ENCODE peak calls at places on chromosomes 2 and 18, in four cellular contexts. P, Z, M and D are unnamed samples.

GRCh38 chr2:157497603-157498314 is 53.9 kb upstream of the CYTIP start:
- DNase-seq in M (no peak), P (peak; percentile 54), Z (peak; percentile 19), D (no peak)

GRCh38 chr2:71282493-71282892 is 49.1 kb upstream of the ZNF638 start:
- DNase-seq in Z (peak; percentile 45), M (no peak), P (no peak), D (no peak)

GRCh38 chr2:149314687-149315086 is 15.7 kb upstream of the LYPD6 start:
- DNase-seq in Z (no peak), P (no peak), M (no peak), D (peak; percentile 50)

GRCh38 chr2:98461650-98462049 is 17.0 kb downstream of the INPP4A start:
- DNase-seq in Z (no peak), P (no peak), M (no peak), D (no peak)

GRCh38 chr2:236180831-236181453 is 12.8 kb upstream of the GBX2 start:
- DNase-seq in Z (peak; percentile 60), P (peak; percentile 67), M (no peak), D (peak; percentile 78)

GRCh38 chr18:80175451-80176235 is 66.6 kb downstream of the ADNP2 start:
- DNase-seq in M (no peak), Z (no peak), P (no peak), D (no peak)

GRCh38 chr2:96315400-96316071 is 9.6 kb upstream of the ITPRIPL1 start:
- DNase-seq in Z (peak; percentile 39), P (no peak), M (no peak), D (no peak)

GRCh38 chr2:148721991-148722777 is 77.6 kb downstream of the EPC2 start:
- DNase-seq in M (no peak), Z (no peak), P (no peak), D (no peak)

GRCh38 chr2:112646791-112647720 is 1.3 kb downstream of the SLC20A1 start:
- DNase-seq in M (no peak), Z (no peak), P (no peak), D (no peak)

GRCh38 chr2:1591461-1591770 is 152.9 kb downstream of the PXDN start:
- DNase-seq in M (no peak), Z (no peak), P (no peak), D (no peak)

GRCh38 chr18:63322908-63323634 is 3.5 kb upstream of the BCL2 start:
- DNase-seq in Z (peak; percentile 63), P (peak; percentile 35), M (no peak), D (peak; percentile 37)

GRCh38 chr18:2988041-2988794 is 24.7 kb downstream of the LPIN2 start:
- DNase-seq in M (no peak), P (no peak), Z (no peak), D (no peak)

GRCh38 chr2:17935242-17935885 is 56.9 kb downstream of the KCNS3 start:
- DNase-seq in Z (no peak), P (no peak), M (no peak), D (no peak)

GRCh38 chr2:233433794-233434193 is 79.5 kb downstream of the DGKD start:
- DNase-seq in Z (no peak), P (no peak), M (no peak), D (no peak)

GRCh38 chr2:231364061-231364460 is 31.4 kb upstream of the B3GNT7 start:
- DNase-seq in P (no peak), M (no peak), Z (no peak), D (no peak)

GRCh38 chr18:36805105-36805504 is 23.7 kb downstream of the TPGS2 start:
- DNase-seq in P (no peak), Z (no peak), M (no peak), D (no peak)

GRCh38 chr2:207148025-207148424 is 17.7 kb downstream of the KLF7 start:
- DNase-seq in M (no peak), P (no peak), Z (no peak), D (no peak)

GRCh38 chr18:57659463-57660102 is 37.9 kb upstream of the NARS1 start:
- DNase-seq in Z (no peak), P (peak; percentile 82), M (no peak), D (no peak)

GRCh38 chr2:71555798-71556454 is 102.6 kb downstream of the DYSF start:
- DNase-seq in P (no peak), Z (peak; percentile 52), M (no peak), D (no peak)

GRCh38 chr18:46630160-46630559 is 26.9 kb downstream of the LOXHD1 start:
- DNase-seq in P (no peak), M (peak; percentile 1), Z (no peak), D (no peak)

GRCh38 chr18:39958876-39959275 is 1996.2 kb upstream of the PIK3C3 start:
- DNase-seq in M (no peak), P (no peak), Z (no peak), D (no peak)

GRCh38 chr2:10084956-10085851 is 5.0 kb upstream of the CYS1 start:
- DNase-seq in Z (no peak), M (no peak), P (no peak), D (no peak)

GRCh38 chr2:118249531-118249930 is 161.3 kb downstream of the INSIG2 start:
- DNase-seq in M (peak; percentile 64), Z (no peak), P (no peak), D (no peak)

GRCh38 chr2:31253344-31254155 is 19.6 kb downstream of the EHD3 start:
- DNase-seq in M (no peak), Z (no peak), P (no peak), D (peak; percentile 26)

GRCh38 chr2:230658577-230658876 is 54.1 kb upstream of the CAB39 start:
- DNase-seq in Z (no peak), M (no peak), P (no peak), D (no peak)

GRCh38 chr2:239979243-239980023 is 45.7 kb downstream of the NDUFA10 start:
- DNase-seq in P (no peak), Z (no peak), M (no peak), D (peak; percentile 69)

GRCh38 chr2:237592425-237592980 is 2.0 kb upstream of the RAB17 start:
- DNase-seq in P (no peak), Z (no peak), M (no peak), D (no peak)

GRCh38 chr2:240060977-240061591 is 7.8 kb upstream of the OR6B3 start:
- DNase-seq in M (no peak), P (peak; percentile 24), Z (peak; percentile 57), D (no peak)

GRCh38 chr2:135916232-135916631 is 40.0 kb upstream of the MCM6 start:
- DNase-seq in P (no peak), Z (peak; percentile 31), M (no peak), D (no peak)

GRCh38 chr2:239380831-239381708 is 19.8 kb downstream of the HDAC4 start:
- DNase-seq in P (no peak), Z (no peak), M (peak; percentile 35), D (no peak)

GRCh38 chr18:74896390-74896991 is 298.8 kb downstream of the ZNF407 start:
- DNase-seq in P (peak; percentile 10), M (no peak), Z (peak; percentile 62), D (peak; percentile 60)

GRCh38 chr18:75135158-75135725 is 73.7 kb downstream of the PTGR3 start:
- DNase-seq in M (no peak), Z (no peak), P (no peak), D (no peak)

GRCh38 chr2:12032421-12032820 is 286.0 kb downstream of the LPIN1 start:
- DNase-seq in Z (no peak), P (no peak), M (peak; percentile 71), D (no peak)

GRCh38 chr18:48345596-48345995 is 63.6 kb downstream of the ZBTB7C start:
- DNase-seq in P (no peak), Z (no peak), M (no peak), D (peak; percentile 22)

GRCh38 chr2:238092486-238093035 is 7.6 kb upstream of the ESPNL start:
- DNase-seq in Z (no peak), M (no peak), P (no peak), D (no peak)

GRCh38 chr2:12719400-12720104 is 2.8 kb downstream of the TRIB2 start:
- DNase-seq in M (no peak), P (no peak), Z (no peak), D (no peak)

GRCh38 chr2:75416420-75417342 is 144.1 kb downstream of the EVA1A start:
- DNase-seq in Z (no peak), M (peak; percentile 38), P (no peak), D (no peak)

GRCh38 chr2:155905640-155906039 is 426.9 kb downstream of the NR4A2 start:
- DNase-seq in Z (no peak), M (no peak), P (no peak), D (no peak)

GRCh38 chr18:73793386-73793785 is 354.2 kb downstream of the FBXO15 start:
- DNase-seq in P (no peak), Z (no peak), M (no peak), D (no peak)
- TF ChIP-seq TCF7 in P (no peak), Z (no peak), M (no peak), D (no peak)

DNA sequence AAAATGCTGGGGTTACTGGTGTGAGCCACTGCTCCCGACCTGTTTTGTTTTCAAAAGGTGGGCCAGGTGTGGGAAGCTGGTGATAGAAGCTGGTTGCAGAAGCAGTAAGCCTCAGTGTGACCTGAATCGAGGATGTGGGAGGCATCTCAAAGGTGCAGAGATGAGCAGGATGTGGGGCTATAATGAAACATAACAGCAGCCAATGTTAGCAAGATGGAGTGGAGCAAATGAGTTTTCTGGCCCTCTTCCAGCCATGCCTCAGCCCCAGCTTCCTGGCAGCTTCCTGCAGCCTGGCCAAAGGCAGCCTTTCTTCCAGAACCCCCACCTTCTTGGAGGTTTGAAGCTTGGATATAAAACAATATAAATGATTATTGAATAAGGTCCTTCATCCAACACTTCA is 184.8 kb downstream of the NCK2 start:
- DNase-seq in M (no peak), Z (no peak), P (no peak), D (no peak)
- TF ChIP-seq TCF7 in M (no peak), Z (no peak), P (no peak), D (no peak)

GRCh38 chr2:195009202-195009601 is 647.8 kb upstream of the SLC39A10 start:
- DNase-seq in M (no peak), P (no peak), Z (no peak), D (no peak)
- TF ChIP-seq TCF7 in M (no peak), P (no peak), Z (no peak), D (no peak)

GRCh38 chr2:183541766-183542165 is 417.5 kb downstream of the NUP35 start:
- DNase-seq in P (no peak), Z (no peak), M (no peak), D (no peak)

GRCh38 chr2:183543731-183544130 is 419.5 kb downstream of the NUP35 start:
- DNase-seq in M (peak; percentile 24), Z (no peak), P (no peak), D (no peak)

GRCh38 chr2:183543222-183543621 is 419.0 kb downstream of the NUP35 start:
- DNase-seq in P (no peak), M (no peak), Z (no peak), D (no peak)

GRCh38 chr2:183536714-183537113 is 412.5 kb downstream of the NUP35 start:
- DNase-seq in Z (no peak), P (no peak), M (no peak), D (no peak)

GRCh38 chr2:183542593-183542992 is 418.4 kb downstream of the NUP35 start:
- DNase-seq in Z (no peak), P (no peak), M (no peak), D (no peak)
- TF ChIP-seq TCF7 in Z (no peak), P (no peak), M (no peak), D (no peak)